ENCODE peak calls at places on chromosomes 16 and 17, in seven cellular contexts. One of them, this sample, is unnamed.

GRCh38 chr17:55609737-55610201 is 98.5 kb upstream of the SMIM36 start:
- DNase-seq in K562: no peak
- DNase-seq in thyroid gland: peak; percentile 33
- DNase-seq in body of pancreas: peak; percentile 13
- DNase-seq in aorta: no peak
- DNase-seq in tibial nerve: peak; percentile 44
- DNase-seq in mesendoderm: no peak
- DNase-seq in this sample: peak; percentile 43

GRCh38 chr17:586920-587319 is 127.7 kb downstream of the VPS53 start:
- DNase-seq in K562: no peak
- DNase-seq in thyroid gland: no peak
- DNase-seq in body of pancreas: no peak
- DNase-seq in aorta: no peak
- DNase-seq in tibial nerve: no peak
- DNase-seq in mesendoderm: no peak
- DNase-seq in this sample: no peak

GRCh38 chr17:36092228-36092627 is 2.3 kb upstream of the CCL3 start:
- DNase-seq in K562: no peak
- DNase-seq in thyroid gland: no peak
- DNase-seq in body of pancreas: no peak
- DNase-seq in aorta: no peak
- DNase-seq in tibial nerve: no peak
- DNase-seq in mesendoderm: no peak
- DNase-seq in this sample: no peak

GRCh38 chr17:78013683-78014467 is 55.4 kb downstream of the TNRC6C start:
- DNase-seq in K562: peak; percentile 54
- DNase-seq in thyroid gland: peak; percentile 62
- DNase-seq in body of pancreas: peak; percentile 61
- DNase-seq in aorta: no peak
- DNase-seq in tibial nerve: peak; percentile 45
- DNase-seq in mesendoderm: peak; percentile 77
- DNase-seq in this sample: peak; percentile 92

GRCh38 chr17:62627904-62628603 is 584 bp downstream of the MRC2 start:
- DNase-seq in K562: peak; percentile 76
- DNase-seq in thyroid gland: peak; percentile 13
- DNase-seq in body of pancreas: no peak
- DNase-seq in aorta: peak; percentile 88
- DNase-seq in tibial nerve: no peak
- DNase-seq in mesendoderm: peak; percentile 53
- DNase-seq in this sample: peak; percentile 36

GRCh38 chr17:28735242-28735722 is 6.7 kb downstream of the NEK8 start:
- DNase-seq in K562: peak; percentile 88
- DNase-seq in thyroid gland: no peak
- DNase-seq in body of pancreas: no peak
- DNase-seq in aorta: no peak
- DNase-seq in tibial nerve: no peak
- DNase-seq in mesendoderm: peak; percentile 60
- DNase-seq in this sample: no peak

GRCh38 chr17:45640141-45640850 is 143.8 kb upstream of the CRHR1 start:
- DNase-seq in K562: peak; percentile 82
- DNase-seq in thyroid gland: peak; percentile 74
- DNase-seq in body of pancreas: peak; percentile 78
- DNase-seq in aorta: peak; percentile 87
- DNase-seq in tibial nerve: peak; percentile 40
- DNase-seq in mesendoderm: peak; percentile 86
- DNase-seq in this sample: peak; percentile 74

GRCh38 chr17:62906881-62907280 is 59.2 kb upstream of the TANC2 start:
- DNase-seq in K562: no peak
- DNase-seq in thyroid gland: peak; percentile 24
- DNase-seq in body of pancreas: no peak
- DNase-seq in aorta: no peak
- DNase-seq in tibial nerve: no peak
- DNase-seq in mesendoderm: no peak
- DNase-seq in this sample: no peak

GRCh38 chr16:66605177-66605999 is 884 bp downstream of the CMTM3 start:
- DNase-seq in K562: peak; percentile 84
- DNase-seq in thyroid gland: peak; percentile 45
- DNase-seq in body of pancreas: peak; percentile 31
- DNase-seq in aorta: peak; percentile 88
- DNase-seq in tibial nerve: no peak
- DNase-seq in mesendoderm: peak; percentile 67
- DNase-seq in this sample: peak; percentile 53

GRCh38 chr16:68230176-68230571 is 5.8 kb downstream of the ESRP2 start:
- DNase-seq in K562: no peak
- DNase-seq in thyroid gland: no peak
- DNase-seq in body of pancreas: no peak
- DNase-seq in aorta: no peak
- DNase-seq in tibial nerve: no peak
- DNase-seq in mesendoderm: no peak
- DNase-seq in this sample: no peak

GRCh38 chr16:74275031-74275636 is 21.5 kb upstream of the PSMD7 start:
- DNase-seq in K562: peak; percentile 24
- DNase-seq in thyroid gland: no peak
- DNase-seq in body of pancreas: no peak
- DNase-seq in aorta: no peak
- DNase-seq in tibial nerve: no peak
- DNase-seq in mesendoderm: no peak
- DNase-seq in this sample: no peak

GRCh38 chr16:67246945-67247697 is at the start of gene FHOD1:
- DNase-seq in K562: peak; percentile 94
- DNase-seq in thyroid gland: peak; percentile 98
- DNase-seq in body of pancreas: peak; percentile 99
- DNase-seq in aorta: peak; percentile 100
- DNase-seq in tibial nerve: peak; percentile 98
- DNase-seq in mesendoderm: peak; percentile 96
- DNase-seq in this sample: peak; percentile 98

GRCh38 chr17:29590261-29590978 is 972 bp upstream of the GIT1 start:
- DNase-seq in K562: no peak
- DNase-seq in thyroid gland: no peak
- DNase-seq in body of pancreas: no peak
- DNase-seq in aorta: peak; percentile 82
- DNase-seq in tibial nerve: no peak
- DNase-seq in mesendoderm: no peak
- DNase-seq in this sample: peak; percentile 67

GRCh38 chr17:37610971-37611370 is 1.8 kb upstream of the SYNRG start:
- DNase-seq in K562: no peak
- DNase-seq in thyroid gland: no peak
- DNase-seq in body of pancreas: no peak
- DNase-seq in aorta: no peak
- DNase-seq in tibial nerve: no peak
- DNase-seq in mesendoderm: peak; percentile 45
- DNase-seq in this sample: no peak

GRCh38 chr17:46045639-46046038 is 46.6 kb downstream of the STH start:
- DNase-seq in K562: no peak
- DNase-seq in thyroid gland: no peak
- DNase-seq in body of pancreas: no peak
- DNase-seq in aorta: no peak
- DNase-seq in tibial nerve: no peak
- DNase-seq in mesendoderm: no peak
- DNase-seq in this sample: no peak

GRCh38 chr17:75635610-75636202 is 2.5 kb downstream of the SMIM5 start:
- DNase-seq in K562: no peak
- DNase-seq in thyroid gland: peak; percentile 62
- DNase-seq in body of pancreas: peak; percentile 48
- DNase-seq in aorta: no peak
- DNase-seq in tibial nerve: no peak
- DNase-seq in mesendoderm: no peak
- DNase-seq in this sample: no peak

GRCh38 chr16:3878610-3879009 is 1.9 kb downstream of the CREBBP start:
- DNase-seq in K562: no peak
- DNase-seq in thyroid gland: no peak
- DNase-seq in body of pancreas: no peak
- DNase-seq in aorta: no peak
- DNase-seq in tibial nerve: no peak
- DNase-seq in mesendoderm: no peak
- DNase-seq in this sample: no peak

GRCh38 chr16:4855371-4855770 is 8.1 kb downstream of the UBN1 start:
- DNase-seq in K562: no peak
- DNase-seq in thyroid gland: no peak
- DNase-seq in body of pancreas: no peak
- DNase-seq in aorta: no peak
- DNase-seq in tibial nerve: no peak
- DNase-seq in mesendoderm: no peak
- DNase-seq in this sample: no peak

GRCh38 chr16:49528035-49528434 is 154.4 kb downstream of the C16orf78 start:
- DNase-seq in K562: no peak
- DNase-seq in thyroid gland: no peak
- DNase-seq in body of pancreas: no peak
- DNase-seq in aorta: no peak
- DNase-seq in tibial nerve: no peak
- DNase-seq in mesendoderm: no peak
- DNase-seq in this sample: no peak

GRCh38 chr17:39701012-39701783 is 1.3 kb downstream of the ERBB2 start:
- DNase-seq in K562: no peak
- DNase-seq in thyroid gland: no peak
- DNase-seq in body of pancreas: peak; percentile 54
- DNase-seq in aorta: no peak
- DNase-seq in tibial nerve: no peak
- DNase-seq in mesendoderm: peak; percentile 38
- DNase-seq in this sample: no peak
- H3K4me1 ChIP-seq in K562: peaks cover 26% of the 10 kb centered on the region
- H3K4me1 ChIP-seq in thyroid gland: peaks cover 47% of the 10 kb centered on the region
- H3K4me1 ChIP-seq in body of pancreas: peaks cover 64% of the 10 kb centered on the region
- H3K4me1 ChIP-seq in aorta: peaks cover 3% of the 10 kb centered on the region
- H3K4me1 ChIP-seq in tibial nerve: peaks cover 74% of the 10 kb centered on the region
- H3K4me1 ChIP-seq in mesendoderm: peaks cover 12% of the 10 kb centered on the region
- H3K4me1 ChIP-seq in this sample: peaks cover 4% of the 10 kb centered on the region

DNA sequence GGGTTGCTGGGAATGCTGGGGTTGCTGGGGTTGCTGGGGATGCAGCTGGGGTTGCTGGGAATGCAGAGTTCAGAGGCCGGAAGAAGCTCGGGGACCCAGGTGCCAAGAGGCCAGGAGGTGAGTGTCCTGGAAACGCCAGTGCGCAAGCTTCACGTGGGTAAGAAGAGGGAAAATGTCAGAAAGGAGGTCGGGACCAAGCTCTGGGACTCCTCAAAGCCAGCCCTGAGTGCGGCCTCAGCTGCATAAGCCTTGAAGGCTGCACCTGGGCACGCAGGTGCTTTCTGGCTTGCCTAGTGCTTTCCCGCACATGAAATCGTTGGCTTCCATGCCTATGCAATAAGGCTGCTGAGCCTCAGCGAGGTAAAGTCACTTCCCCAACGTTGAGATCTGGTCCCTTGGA is 48.3 kb downstream of the PITPNM3 start:
- DNase-seq in K562: no peak
- DNase-seq in thyroid gland: no peak
- DNase-seq in body of pancreas: no peak
- DNase-seq in aorta: peak; percentile 31
- DNase-seq in tibial nerve: no peak
- DNase-seq in mesendoderm: no peak
- DNase-seq in this sample: no peak
- H3K4me1 ChIP-seq in K562: peaks cover 4% of the 10 kb centered on the region
- H3K4me1 ChIP-seq in thyroid gland: no peaks in the 10 kb centered on the region
- H3K4me1 ChIP-seq in body of pancreas: peaks cover 20% of the 10 kb centered on the region
- H3K4me1 ChIP-seq in aorta: no peaks in the 10 kb centered on the region
- H3K4me1 ChIP-seq in tibial nerve: peaks cover 10% of the 10 kb centered on the region
- H3K4me1 ChIP-seq in mesendoderm: peaks cover 4% of the 10 kb centered on the region
- H3K4me1 ChIP-seq in this sample: no peaks in the 10 kb centered on the region

GRCh38 chr17:79833744-79834574 is 5.3 kb downstream of the CBX4 start:
- DNase-seq in K562: peak; percentile 47
- DNase-seq in thyroid gland: no peak
- DNase-seq in body of pancreas: peak; percentile 29
- DNase-seq in aorta: no peak
- DNase-seq in tibial nerve: no peak
- DNase-seq in mesendoderm: no peak
- DNase-seq in this sample: no peak

GRCh38 chr17:79833110-79833450 is 6.2 kb downstream of the CBX4 start:
- DNase-seq in K562: no peak
- DNase-seq in thyroid gland: no peak
- DNase-seq in body of pancreas: no peak
- DNase-seq in aorta: no peak
- DNase-seq in tibial nerve: no peak
- DNase-seq in mesendoderm: no peak
- DNase-seq in this sample: no peak

GRCh38 chr17:79831367-79832210 is 7.7 kb downstream of the CBX4 start:
- DNase-seq in K562: peak; percentile 68
- DNase-seq in thyroid gland: peak; percentile 90
- DNase-seq in body of pancreas: peak; percentile 93
- DNase-seq in aorta: peak; percentile 86
- DNase-seq in tibial nerve: peak; percentile 66
- DNase-seq in mesendoderm: no peak
- DNase-seq in this sample: no peak

GRCh38 chr17:79830763-79831366 is 8.4 kb downstream of the CBX4 start:
- DNase-seq in K562: no peak
- DNase-seq in thyroid gland: no peak
- DNase-seq in body of pancreas: peak; percentile 26
- DNase-seq in aorta: no peak
- DNase-seq in tibial nerve: no peak
- DNase-seq in mesendoderm: no peak
- DNase-seq in this sample: no peak

DNA sequence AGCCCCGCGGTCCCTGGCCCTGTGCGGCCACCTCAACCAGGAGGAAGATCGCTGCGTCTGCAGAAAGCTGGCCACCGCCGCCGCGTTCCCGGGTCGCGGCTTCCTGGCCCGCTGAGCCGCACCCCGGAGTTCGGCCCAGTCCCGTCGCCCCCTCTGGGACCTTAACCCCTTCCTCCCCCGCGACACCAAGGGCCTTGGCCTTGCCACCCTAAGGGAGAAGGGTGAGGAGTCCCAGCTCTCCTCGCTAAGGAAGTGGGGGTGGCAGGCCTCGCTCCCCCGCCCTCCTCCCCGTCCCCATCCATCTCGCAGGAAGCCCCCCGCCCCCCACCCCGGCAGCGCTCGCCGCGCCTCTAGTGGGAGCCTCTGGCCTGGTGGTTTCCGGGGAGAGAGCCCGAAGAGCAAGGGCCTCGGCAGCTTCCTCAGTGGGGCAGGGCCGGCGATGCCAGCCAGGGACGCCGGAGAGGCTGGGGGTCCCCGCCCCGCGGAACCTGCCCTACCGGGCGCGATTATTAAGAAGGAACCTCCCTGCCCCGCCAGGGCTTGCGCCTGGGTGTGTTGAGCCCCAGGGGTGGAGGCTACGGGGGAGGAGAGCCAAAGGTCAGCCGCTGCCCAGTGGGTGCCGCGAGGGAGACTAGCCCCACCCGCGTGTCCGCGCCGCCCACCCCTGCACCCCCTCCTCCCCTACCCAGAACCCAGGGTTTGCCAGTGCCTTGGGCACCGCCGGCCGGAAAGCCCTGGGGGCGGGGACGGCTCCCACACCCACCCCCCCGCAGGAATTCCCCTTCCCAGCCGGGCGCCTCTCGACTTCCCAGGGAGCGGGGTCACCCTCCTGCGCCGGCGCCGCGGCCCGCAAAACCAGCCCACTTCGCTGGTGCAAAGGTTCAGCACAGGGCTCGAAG is 6.8 kb downstream of the CBX4 start:
- DNase-seq in K562: peak; percentile 64
- DNase-seq in thyroid gland: peak; percentile 60
- DNase-seq in body of pancreas: peak; percentile 56
- DNase-seq in aorta: peak; percentile 79
- DNase-seq in tibial nerve: no peak
- DNase-seq in mesendoderm: no peak
- DNase-seq in this sample: no peak
- H3K4me1 ChIP-seq in K562: peaks cover 93% of the 10 kb centered on the region
- H3K4me1 ChIP-seq in thyroid gland: peaks cover 59% of the 10 kb centered on the region
- H3K4me1 ChIP-seq in body of pancreas: peaks cover 81% of the 10 kb centered on the region
- H3K4me1 ChIP-seq in aorta: no peaks in the 10 kb centered on the region
- H3K4me1 ChIP-seq in tibial nerve: peaks cover 65% of the 10 kb centered on the region
- H3K4me1 ChIP-seq in mesendoderm: peaks cover 11% of the 10 kb centered on the region
- H3K4me1 ChIP-seq in this sample: peaks cover 10% of the 10 kb centered on the region

GRCh38 chr17:76983431-76983830 is 115.2 kb downstream of the MGAT5B start:
- DNase-seq in K562: no peak
- DNase-seq in thyroid gland: no peak
- DNase-seq in body of pancreas: no peak
- DNase-seq in aorta: no peak
- DNase-seq in tibial nerve: no peak
- DNase-seq in mesendoderm: no peak
- DNase-seq in this sample: no peak
- H3K4me1 ChIP-seq in K562: peaks cover 3% of the 10 kb centered on the region
- H3K4me1 ChIP-seq in thyroid gland: no peaks in the 10 kb centered on the region
- H3K4me1 ChIP-seq in body of pancreas: no peaks in the 10 kb centered on the region
- H3K4me1 ChIP-seq in aorta: no peaks in the 10 kb centered on the region
- H3K4me1 ChIP-seq in tibial nerve: no peaks in the 10 kb centered on the region
- H3K4me1 ChIP-seq in mesendoderm: no peaks in the 10 kb centered on the region
- H3K4me1 ChIP-seq in this sample: no peaks in the 10 kb centered on the region

This sample was measured in SJCRH30.